ENCODE peak calls at places on chromosomes 2 and 18, in nine cellular contexts. R, B, Y, M, P, V, D, W and N are unnamed samples.

GRCh38 chr2:54465143-54465542 is 9.0 kb downstream of the SPTBN1 start:
- DNase-seq in R (no peak), B (no peak), Y (no peak), M (no peak), P (no peak), V (no peak), D (no peak), W (no peak), N (no peak)

GRCh38 chr2:128258218-128258617 is 60.5 kb downstream of the HS6ST1 start:
- DNase-seq in R (no peak), B (no peak), Y (no peak), M (no peak), P (no peak), V (no peak), D (no peak), W (no peak), N (no peak)

GRCh38 chr2:157363612-157364101 is 38.0 kb upstream of the ERMN start:
- DNase-seq in R (peak; percentile 12), B (no peak), Y (no peak), M (no peak), P (no peak), V (no peak), D (peak; percentile 12), W (no peak), N (no peak)

GRCh38 chr18:34795070-34795740 is 85.1 kb downstream of the DTNA start:
- DNase-seq in R (no peak), B (no peak), Y (no peak), M (no peak), P (no peak), V (no peak), D (no peak), W (no peak), N (no peak)

GRCh38 chr2:73979021-73979420 is 5.7 kb upstream of the TET3 start:
- DNase-seq in R (no peak), B (no peak), Y (no peak), M (no peak), P (no peak), V (peak; percentile 81), D (no peak), W (no peak), N (no peak)

GRCh38 chr2:234479465-234479864 is 17.4 kb downstream of the ARL4C start:
- DNase-seq in R (no peak), B (no peak), Y (no peak), M (no peak), P (no peak), V (no peak), D (no peak), W (no peak), N (no peak)

GRCh38 chr2:28354920-28355520 is 37.6 kb upstream of the FOSL2 start:
- DNase-seq in R (no peak), B (no peak), Y (no peak), M (no peak), P (no peak), V (no peak), D (no peak), W (no peak), N (no peak)

GRCh38 chr2:240355962-240356361 is 79.5 kb upstream of the GPC1 start:
- DNase-seq in R (no peak), B (no peak), Y (no peak), M (no peak), P (no peak), V (no peak), D (no peak), W (no peak), N (no peak)

GRCh38 chr2:55616509-55617159 is 788 bp downstream of the PPP4R3B start:
- DNase-seq in R (peak; percentile 71), B (no peak), Y (no peak), M (peak; percentile 71), P (peak; percentile 18), V (peak; percentile 49), D (peak; percentile 28), W (no peak), N (peak; percentile 88)

GRCh38 chr2:135563793-135564192 is 32.5 kb downstream of the R3HDM1 start:
- DNase-seq in R (peak; percentile 63), B (no peak), Y (no peak), M (peak; percentile 15), P (no peak), V (no peak), D (no peak), W (no peak), N (peak; percentile 27)

GRCh38 chr2:173571021-173571821 is 216.5 kb downstream of the CDCA7 start:
- DNase-seq in R (peak; percentile 30), B (no peak), Y (no peak), M (peak; percentile 55), P (no peak), V (peak; percentile 62), D (no peak), W (no peak), N (peak; percentile 57)

GRCh38 chr2:210792000-210792399 is 235.6 kb downstream of the CPS1 start:
- DNase-seq in R (no peak), B (peak; percentile 14), Y (no peak), M (no peak), P (no peak), V (no peak), D (no peak), W (no peak), N (no peak)

GRCh38 chr2:156883828-156884615 is 373.5 kb upstream of the GALNT5 start:
- DNase-seq in R (peak; percentile 87), B (no peak), Y (no peak), M (peak; percentile 32), P (no peak), V (no peak), D (peak; percentile 28), W (no peak), N (peak; percentile 16)

GRCh38 chr2:20568501-20569463 is 82.1 kb downstream of the HS1BP3 start:
- DNase-seq in R (peak; percentile 43), B (no peak), Y (no peak), M (peak; percentile 71), P (no peak), V (no peak), D (no peak), W (no peak), N (peak; percentile 77)

GRCh38 chr2:168945508-168945907 is 44.4 kb downstream of the G6PC2 start:
- DNase-seq in R (no peak), B (no peak), Y (no peak), M (no peak), P (no peak), V (no peak), D (no peak), W (no peak), N (no peak)

GRCh38 chr2:64873472-64873924 is 115.7 kb upstream of the SLC1A4 start:
- DNase-seq in R (peak; percentile 36), B (peak; percentile 72), Y (no peak), M (peak; percentile 50), P (peak; percentile 81), V (peak; percentile 85), D (no peak), W (peak; percentile 75), N (peak; percentile 49)

GRCh38 chr18:29250843-29251242 is 1073.9 kb upstream of the CDH2 start:
- DNase-seq in R (no peak), B (no peak), Y (no peak), M (no peak), P (no peak), V (no peak), D (no peak), W (no peak), N (no peak)

GRCh38 chr2:25379535-25379934 is 37.8 kb upstream of the DNMT3A start:
- DNase-seq in R (no peak), B (no peak), Y (no peak), M (no peak), P (no peak), V (no peak), D (no peak), W (no peak), N (no peak)

GRCh38 chr18:2971741-2972552 is 41.0 kb downstream of the LPIN2 start:
- DNase-seq in R (no peak), B (peak; percentile 41), Y (no peak), M (peak; percentile 43), P (peak; percentile 49), V (no peak), D (no peak), W (peak; percentile 46), N (peak; percentile 60)

GRCh38 chr2:27080603-27080938 is 2.2 kb downstream of the EMILIN1 start:
- DNase-seq in R (no peak), B (no peak), Y (no peak), M (no peak), P (no peak), V (no peak), D (no peak), W (no peak), N (no peak)

GRCh38 chr2:227033471-227034148 is 130.4 kb downstream of the COL4A4 start:
- DNase-seq in R (peak; percentile 12), B (peak; percentile 28), Y (no peak), M (peak; percentile 20), P (no peak), V (peak; percentile 86), D (no peak), W (no peak), N (peak; percentile 65)

GRCh38 chr2:217857624-217858506 is 144.9 kb downstream of the TNS1 start:
- DNase-seq in R (no peak), B (no peak), Y (no peak), M (no peak), P (no peak), V (no peak), D (no peak), W (no peak), N (no peak)
- H3K4me3 ChIP-seq in R (no peak overlapping the region), B (peak overlapping the region; percentile 21), Y (no peak overlapping the region), M (no peak overlapping the region), P (peak overlapping the region; percentile 2), V (no peak overlapping the region), D (no peak overlapping the region), W (no peak overlapping the region), N (no peak overlapping the region)

DNA sequence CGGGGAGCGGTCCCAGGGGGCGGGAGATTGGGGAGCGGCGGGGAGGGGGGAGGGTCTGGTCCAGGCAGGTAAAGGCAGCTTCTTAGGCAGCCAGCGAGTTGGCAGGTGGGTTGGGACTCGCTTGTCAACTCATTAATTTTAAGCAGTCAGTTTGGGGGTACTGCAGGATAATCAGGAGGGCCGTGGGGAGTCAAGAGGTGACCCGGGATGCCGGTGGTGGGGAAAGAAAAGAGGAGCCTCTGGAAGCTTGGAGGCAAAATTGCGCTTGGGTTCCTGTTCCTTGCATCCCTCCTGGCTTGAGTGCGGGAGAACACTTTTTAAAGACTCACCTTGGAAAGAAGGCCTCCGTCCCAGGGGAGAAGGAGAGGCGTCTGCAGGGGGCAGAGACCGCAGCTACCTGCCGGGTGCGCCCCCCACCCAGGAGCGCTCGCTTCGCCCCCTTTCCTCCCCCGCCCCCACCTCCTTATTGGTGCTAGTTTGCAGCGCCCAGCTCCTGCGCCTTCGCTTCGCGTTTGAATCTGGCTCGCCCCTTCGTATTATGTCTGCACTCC is at the start of gene KCNJ3:
- DNase-seq in R (no peak), B (no peak), Y (no peak), M (no peak), P (no peak), V (peak; percentile 51), D (no peak), W (no peak), N (no peak)
- H3K4me3 ChIP-seq in R (no peak within 1 kb of the TSS), B (peak within 1 kb of the TSS; percentile 68), Y (no peak within 1 kb of the TSS), M (peak within 1 kb of the TSS; percentile 16), P (peak within 1 kb of the TSS; percentile 28), V (peak within 1 kb of the TSS; percentile 72), D (peak within 1 kb of the TSS; percentile 42), W (no peak within 1 kb of the TSS), N (no peak within 1 kb of the TSS)

GRCh38 chr2:197328461-197328860 is 17.9 kb upstream of the ANKRD44 start:
- DNase-seq in R (no peak), B (no peak), Y (no peak), M (no peak), P (no peak), V (no peak), D (no peak), W (no peak), N (no peak)
- H3K4me3 ChIP-seq in R (no peak overlapping the region), B (no peak overlapping the region), Y (no peak overlapping the region), M (no peak overlapping the region), P (no peak overlapping the region), V (no peak overlapping the region), D (no peak overlapping the region), W (no peak overlapping the region), N (no peak overlapping the region)

GRCh38 chr2:126776255-126776654 is 120.3 kb downstream of the GYPC start:
- DNase-seq in R (no peak), B (no peak), Y (no peak), M (no peak), P (peak; percentile 26), V (no peak), D (no peak), W (no peak), N (no peak)
- H3K4me3 ChIP-seq in R (no peak overlapping the region), B (peak overlapping the region; percentile 51), Y (no peak overlapping the region), M (no peak overlapping the region), P (peak overlapping the region; percentile 43), V (peak overlapping the region; percentile 88), D (no peak overlapping the region), W (no peak overlapping the region), N (peak overlapping the region; percentile 28)